ENCODE peak calls at places on chromosome 19, in eight cellular contexts. L is psoas muscle, F is brain microvascular endothelial cell, G is BE2C, C is cardiac fibroblast, T is bronchial epithelial cell, K is right atrium auricular region, U is foreskin fibroblast. Z is an unnamed sample.

GRCh38 chr19:22935151-22935550 is 67.8 kb downstream of the ZNF728 start:
- DNase-seq in L (no peak), F (no peak), G (no peak), C (no peak), T (peak), K (no peak), U (no peak), Z (no peak)

GRCh38 chr19:18167975-18168645 is 5.5 kb upstream of the IFI30 start:
- DNase-seq in L (peak), F (peak), G (peak), C (peak), T (no peak), K (no peak), U (no peak), Z (no peak)

GRCh38 chr19:58350001-58350801 is 3.1 kb downstream of the A1BG start:
- DNase-seq in L (no peak), F (no peak), G (no peak), C (peak), T (no peak), K (no peak), U (no peak), Z (no peak)

GRCh38 chr19:4140237-4140711 is 13.2 kb upstream of the CREB3L3 start:
- DNase-seq in L (no peak), F (peak), G (peak), C (peak), T (peak), K (no peak), U (peak), Z (no peak)

GRCh38 chr19:58385313-58386165 is 1.5 kb upstream of the RPS5 start:
- DNase-seq in L (peak), F (no peak), G (no peak), C (no peak), T (no peak), K (no peak), U (no peak), Z (no peak)

GRCh38 chr19:55118401-55118991 is 1.1 kb upstream of the PPP1R12C start:
- DNase-seq in L (peak), F (no peak), G (no peak), C (peak), T (no peak), K (no peak), U (peak), Z (no peak)

GRCh38 chr19:18205180-18205915 is 1.5 kb upstream of the RAB3A start:
- DNase-seq in L (peak), F (peak), G (peak), C (peak), T (peak), K (peak), U (peak), Z (peak)

GRCh38 chr19:43463381-43464088 is 1.9 kb downstream of the LYPD3 start:
- DNase-seq in L (peak), F (peak), G (peak), C (peak), T (peak), K (peak), U (peak), Z (no peak)

GRCh38 chr19:22606212-22606553 is 27.9 kb upstream of the ZNF492 start:
- DNase-seq in L (no peak), F (no peak), G (no peak), C (no peak), T (no peak), K (peak), U (no peak), Z (no peak)

GRCh38 chr19:10006335-10006708 is 4.0 kb downstream of the COL5A3 start:
- DNase-seq in L (peak), F (no peak), G (no peak), C (peak), T (no peak), K (peak), U (no peak), Z (no peak)

GRCh38 chr19:33727331-33728028 is 69.2 kb upstream of the KCTD15 start:
- DNase-seq in L (no peak), F (no peak), G (peak), C (no peak), T (no peak), K (no peak), U (no peak), Z (no peak)

GRCh38 chr19:44003461-44004134 is 841 bp downstream of the ZNF230 start:
- DNase-seq in L (peak), F (no peak), G (no peak), C (peak), T (peak), K (no peak), U (peak), Z (no peak)

GRCh38 chr19:41696402-41697197 is 8.5 kb upstream of the CEACAM7 start:
- DNase-seq in L (no peak), F (no peak), G (no peak), C (no peak), T (no peak), K (no peak), U (no peak), Z (no peak)

GRCh38 chr19:11821474-11821873 is 7.4 kb downstream of the ZNF440 start:
- DNase-seq in L (no peak), F (peak), G (peak), C (peak), T (peak), K (no peak), U (peak), Z (peak)

GRCh38 chr19:51761696-51762095 is 716 bp downstream of the FPR2 start:
- DNase-seq in L (no peak), F (no peak), G (no peak), C (no peak), T (no peak), K (no peak), U (no peak), Z (no peak)

GRCh38 chr19:19597809-19598306 is 20.6 kb downstream of the PBX4 start:
- DNase-seq in L (no peak), F (no peak), G (no peak), C (peak), T (no peak), K (no peak), U (no peak), Z (no peak)

GRCh38 chr19:33795370-33796163 is 1.1 kb upstream of the KCTD15 start:
- DNase-seq in L (peak), F (peak), G (peak), C (peak), T (peak), K (peak), U (peak), Z (no peak)

GRCh38 chr19:38700350-38700932 is 43.8 kb downstream of the CAPN12 start:
- DNase-seq in L (no peak), F (no peak), G (no peak), C (no peak), T (no peak), K (no peak), U (no peak), Z (no peak)

GRCh38 chr19:47124937-47125668 is 5.5 kb upstream of the SAE1 start:
- DNase-seq in L (no peak), F (peak), G (peak), C (peak), T (peak), K (no peak), U (peak), Z (no peak)

GRCh38 chr19:46221981-46222610 is 7.4 kb upstream of the IGFL1 start:
- DNase-seq in L (peak), F (peak), G (no peak), C (peak), T (peak), K (no peak), U (peak), Z (no peak)

GRCh38 chr19:48661746-48662145 is 11.1 kb downstream of the NTN5 start:
- DNase-seq in L (no peak), F (no peak), G (no peak), C (no peak), T (no peak), K (no peak), U (no peak), Z (no peak)

GRCh38 chr19:13597625-13598024 is 91.3 kb upstream of the CACNA1A start:
- DNase-seq in L (no peak), F (peak), G (peak), C (peak), T (peak), K (peak), U (peak), Z (no peak)

GRCh38 chr19:45069056-45069455 is 7.2 kb downstream of the ZNF296 start:
- DNase-seq in L (no peak), F (no peak), G (peak), C (peak), T (peak), K (no peak), U (no peak), Z (no peak)

GRCh38 chr19:42113641-42114348 is 18.5 kb downstream of the POU2F2 start:
- DNase-seq in L (peak), F (peak), G (peak), C (peak), T (peak), K (no peak), U (peak), Z (peak)

GRCh38 chr19:10835089-10835753 is 791 bp downstream of the TMED1 start:
- DNase-seq in L (peak), F (no peak), G (no peak), C (no peak), T (peak), K (no peak), U (no peak), Z (no peak)

GRCh38 chr19:5255602-5256231 is 84.9 kb downstream of the PTPRS start:
- DNase-seq in L (no peak), F (no peak), G (no peak), C (no peak), T (no peak), K (no peak), U (no peak), Z (no peak)

GRCh38 chr19:46080561-46080960 is 39.8 kb upstream of the IGFL4 start:
- DNase-seq in L (no peak), F (peak), G (no peak), C (peak), T (no peak), K (no peak), U (peak), Z (peak)

GRCh38 chr19:35142531-35143230 is 374 bp upstream of the FXYD7 start:
- DNase-seq in L (peak), F (no peak), G (peak), C (peak), T (no peak), K (no peak), U (no peak), Z (no peak)

GRCh38 chr19:38145627-38146026 is 78.4 kb downstream of the DPF1 start:
- DNase-seq in L (no peak), F (no peak), G (no peak), C (peak), T (no peak), K (no peak), U (peak), Z (no peak)

GRCh38 chr19:50248826-50249225 is 45.4 kb downstream of the MYH14 start:
- DNase-seq in L (no peak), F (no peak), G (no peak), C (no peak), T (no peak), K (no peak), U (no peak), Z (no peak)

GRCh38 chr19:5048091-5048726 is 79.3 kb downstream of the KDM4B start:
- DNase-seq in L (peak), F (peak), G (peak), C (peak), T (peak), K (peak), U (peak), Z (no peak)

GRCh38 chr19:51739466-51740213 is 12.0 kb downstream of the FPR1 start:
- DNase-seq in L (no peak), F (no peak), G (no peak), C (no peak), T (no peak), K (no peak), U (no peak), Z (no peak)

GRCh38 chr19:13610042-13610691 is 103.9 kb upstream of the CACNA1A start:
- DNase-seq in L (no peak), F (no peak), G (no peak), C (no peak), T (no peak), K (no peak), U (no peak), Z (no peak)

GRCh38 chr19:58416631-58417030 is 8.2 kb downstream of the ZNF584 start:
- DNase-seq in L (no peak), F (no peak), G (no peak), C (no peak), T (no peak), K (no peak), U (no peak), Z (no peak)

GRCh38 chr19:44890366-44891015 is 563 bp upstream of the TOMM40 start:
- DNase-seq in L (no peak), F (peak), G (peak), C (peak), T (peak), K (peak), U (peak), Z (peak)

GRCh38 chr19:54439174-54439851 is 9.7 kb upstream of the LENG8 start:
- DNase-seq in L (no peak), F (peak), G (peak), C (peak), T (peak), K (no peak), U (no peak), Z (no peak)

GRCh38 chr19:46155237-46155636 is 7.2 kb downstream of the IGFL2 start:
- DNase-seq in L (no peak), F (no peak), G (no peak), C (no peak), T (no peak), K (no peak), U (no peak), Z (no peak)

GRCh38 chr19:13825489-13826475 is 30.5 kb downstream of the ZSWIM4 start:
- DNase-seq in L (no peak), F (no peak), G (peak), C (no peak), T (no peak), K (no peak), U (no peak), Z (no peak)

DNA sequence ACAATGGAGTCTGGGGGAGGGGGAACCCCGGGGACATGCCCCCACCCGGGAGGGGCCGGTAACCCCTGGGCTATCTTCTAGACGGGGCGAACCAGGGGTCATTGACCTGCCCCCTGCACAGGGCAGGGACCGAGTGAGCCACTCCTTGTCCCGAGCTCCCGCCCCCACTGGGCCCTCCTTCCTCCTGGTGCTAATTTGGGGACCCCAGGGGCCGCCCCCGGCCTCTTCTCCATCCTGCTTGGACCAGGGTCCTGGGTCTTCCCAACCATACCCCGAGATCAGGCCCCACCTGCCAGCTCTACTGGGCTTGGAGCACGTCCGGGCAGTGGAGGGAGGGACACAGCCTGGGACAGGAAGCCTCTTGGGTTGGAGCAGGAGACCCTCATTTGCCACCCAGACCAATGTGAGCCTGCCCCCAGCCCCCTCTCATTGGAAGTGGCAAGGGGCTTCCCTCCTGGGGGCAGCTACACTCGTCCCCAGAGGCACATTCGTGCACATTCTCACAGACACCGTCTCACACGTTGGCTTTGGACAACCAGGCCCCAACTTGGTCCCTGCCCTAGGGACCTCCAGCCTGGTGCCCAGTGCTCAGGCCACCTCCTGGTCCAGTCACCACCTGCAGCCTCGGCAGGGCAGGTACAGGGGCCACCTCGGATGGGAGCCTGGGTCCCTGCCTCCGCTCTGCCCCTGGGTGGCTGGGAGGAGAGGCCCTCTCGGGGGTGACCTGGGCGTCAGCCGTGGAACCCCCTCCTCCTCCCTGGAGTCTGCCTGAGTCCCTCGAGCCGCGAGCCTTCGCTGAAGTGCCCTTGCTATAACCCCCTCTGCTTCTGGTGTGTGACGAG is 3.3 kb upstream of the MISP start:
- DNase-seq in L (no peak), F (no peak), G (no peak), C (no peak), T (no peak), K (no peak), U (no peak), Z (no peak)
- H3K4me3 ChIP-seq in L (no peak), F (no peak), G (no peak), C (no peak), T (no peak), K (no peak), U (no peak), Z (no peak)

DNA sequence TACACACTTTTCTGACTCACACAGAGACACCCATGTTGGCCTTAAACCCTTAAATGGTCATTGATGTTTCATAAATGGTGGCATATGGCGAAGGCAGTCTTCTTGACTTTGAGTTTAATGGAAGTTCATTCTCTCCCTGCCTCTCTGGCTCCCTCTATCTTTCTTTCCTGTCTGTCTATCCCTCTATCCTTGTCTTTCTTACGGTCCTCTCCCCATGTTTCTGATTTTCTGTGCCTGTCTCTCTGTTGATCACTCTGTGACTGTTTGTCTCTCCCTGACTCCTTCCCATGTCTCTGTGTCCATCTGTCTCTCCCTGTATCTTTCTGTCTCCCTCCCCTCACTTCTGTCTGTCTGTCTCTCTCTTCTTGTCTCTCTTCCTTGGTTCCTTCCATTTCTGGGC is 43.2 kb upstream of the SHKBP1 start:
- DNase-seq in L (no peak), F (no peak), G (no peak), C (no peak), T (no peak), K (no peak), U (no peak), Z (no peak)
- TF ChIP-seq CTCF in L (no peak), F (peak), G (peak), C (peak), T (peak), K (no peak), U (peak), Z (peak)

GRCh38 chr19:36256853-36257511 is 42.1 kb downstream of the ZNF146 start:
- DNase-seq in L (no peak), F (no peak), G (no peak), C (no peak), T (no peak), K (no peak), U (no peak), Z (no peak)
- H3K4me3 ChIP-seq in L (peak), F (peak), G (peak), C (peak), T (no peak), K (peak), U (peak), Z (peak)

DNA sequence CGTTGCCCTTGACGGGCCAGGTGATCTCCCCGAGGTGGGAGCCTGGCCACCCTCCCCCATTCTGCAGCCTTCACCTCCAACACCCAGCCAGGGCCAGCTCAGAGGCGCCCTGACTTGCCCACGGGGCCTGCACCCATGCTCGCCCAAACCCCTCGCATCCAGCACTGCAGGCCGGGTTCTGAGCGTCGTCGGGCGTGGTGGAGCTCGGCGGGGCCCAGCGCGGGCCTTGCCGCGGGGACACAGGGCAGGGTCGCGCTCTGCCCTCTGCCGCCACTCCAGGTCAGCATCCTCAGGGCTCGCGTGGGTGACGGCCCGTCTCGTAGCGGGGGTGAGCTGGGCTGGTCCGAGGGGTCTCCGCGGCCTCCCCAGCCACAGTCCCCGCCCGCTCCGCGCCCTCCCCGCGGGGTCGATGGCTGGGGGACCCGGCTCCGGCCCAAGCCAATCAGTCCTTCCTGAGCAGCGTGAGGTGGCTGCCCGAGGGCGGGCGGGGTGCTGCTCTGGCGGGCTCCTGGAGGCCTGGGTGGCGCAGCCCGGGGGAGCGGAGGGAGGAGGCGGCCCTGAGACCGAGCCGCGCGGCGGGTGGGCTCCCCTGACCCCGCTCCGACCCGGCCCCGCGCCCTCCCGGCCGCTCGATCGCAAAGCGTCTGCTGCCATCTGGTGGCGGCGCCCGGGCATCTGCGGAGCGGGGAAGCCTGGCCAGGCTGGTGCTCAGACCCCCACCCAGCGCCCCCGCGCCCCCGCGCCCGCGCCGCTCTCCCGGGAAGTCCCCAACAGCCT is 61.4 kb downstream of the CCNE1 start:
- DNase-seq in L (peak), F (no peak), G (peak), C (peak), T (no peak), K (no peak), U (no peak), Z (no peak)
- TF ChIP-seq CTCF in L (peak), F (peak), G (peak), C (peak), T (peak), K (peak), U (peak), Z (peak)

GRCh38 chr19:7862413-7862951 is 11.7 kb downstream of the PRR36 start:
- DNase-seq in L (peak), F (peak), G (peak), C (peak), T (peak), K (no peak), U (no peak), Z (no peak)

GRCh38 chr19:7859766-7860165 is 14.4 kb downstream of the PRR36 start:
- DNase-seq in L (no peak), F (no peak), G (no peak), C (no peak), T (no peak), K (no peak), U (no peak), Z (no peak)

GRCh38 chr19:7861619-7862412 is 12.4 kb downstream of the PRR36 start:
- DNase-seq in L (peak), F (no peak), G (peak), C (no peak), T (no peak), K (no peak), U (no peak), Z (no peak)

GRCh38 chr19:7860166-7860901 is 13.9 kb downstream of the PRR36 start:
- DNase-seq in L (peak), F (no peak), G (no peak), C (no peak), T (no peak), K (no peak), U (no peak), Z (no peak)

GRCh38 chr19:7860902-7861618 is 13.1 kb downstream of the PRR36 start:
- DNase-seq in L (peak), F (no peak), G (no peak), C (no peak), T (no peak), K (no peak), U (no peak), Z (no peak)
- H3K4me3 ChIP-seq in L (no peak), F (no peak), G (no peak), C (no peak), T (no peak), K (no peak), U (no peak), Z (no peak)

DNA sequence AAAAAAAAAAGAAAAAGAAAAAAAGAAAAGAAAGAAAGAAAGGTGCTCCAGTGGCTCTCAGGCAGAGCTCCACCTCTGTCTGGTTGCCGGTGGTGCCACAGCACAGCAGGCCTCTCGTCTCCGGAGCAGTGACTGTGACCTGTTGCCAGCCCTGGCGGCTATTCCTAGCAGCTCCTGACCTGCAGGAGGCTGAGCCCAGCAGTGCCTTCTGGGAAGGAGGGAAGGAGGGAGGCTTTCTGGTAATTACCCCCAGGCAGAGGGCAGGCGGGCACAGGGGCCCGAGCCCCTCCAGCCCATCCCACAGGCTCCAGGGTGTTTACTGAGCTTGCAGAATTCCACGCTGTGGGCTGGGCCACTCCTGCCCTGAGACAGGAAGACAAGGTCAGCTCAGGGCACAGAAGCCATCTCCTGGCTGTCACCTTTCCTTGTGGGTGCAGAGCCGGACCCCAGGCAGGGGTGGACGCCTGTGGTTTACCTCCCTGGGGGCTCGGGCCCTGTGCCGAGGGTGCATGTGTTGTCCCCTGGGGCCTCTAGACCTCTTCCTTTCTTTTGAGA is 77.9 kb downstream of the GNG7 start:
- DNase-seq in L (peak), F (no peak), G (peak), C (no peak), T (no peak), K (no peak), U (no peak), Z (no peak)
- TF ChIP-seq CTCF in L (no peak), F (peak), G (peak), C (no peak), T (peak), K (no peak), U (no peak), Z (no peak)

Z was measured in AG09309.